ENCODE peak calls at places on chromosomes 7 and 10, in five cellular contexts. I is fibroblast of mammary gland, C is heart left ventricle, B is keratinocyte, J is coronary artery. Q is an unnamed sample.

GRCh38 chr10:78891741-78892140 is 177.0 kb upstream of the ZMIZ1 start:
- DNase-seq in I (no peak), B (no peak), C (no peak), J (peak; percentile 26), Q (no peak)

GRCh38 chr10:12875100-12875499 is 126.4 kb downstream of the CCDC3 start:
- DNase-seq in I (no peak), J (no peak), B (no peak), C (no peak), Q (no peak)

GRCh38 chr7:64307254-64308018 is 6.3 kb upstream of the ZNF736 start:
- DNase-seq in B (no peak), J (peak; percentile 98), C (peak; percentile 91), I (peak; percentile 81), Q (peak; percentile 35)

GRCh38 chr10:677038-677437 is 12.4 kb downstream of the DIP2C start:
- DNase-seq in I (no peak), B (no peak), J (no peak), C (no peak), Q (no peak)

GRCh38 chr7:27487509-27487908 is 175.2 kb downstream of the HIBADH start:
- DNase-seq in B (no peak), I (no peak), C (no peak), J (no peak), Q (no peak)

GRCh38 chr7:137772221-137772620 is 74.6 kb downstream of the DGKI start:
- DNase-seq in J (no peak), B (no peak), I (peak; percentile 44), C (no peak), Q (no peak)

GRCh38 chr10:93413252-93413689 is 68.9 kb downstream of the MYOF start:
- DNase-seq in I (no peak), B (no peak), J (no peak), C (no peak), Q (no peak)

GRCh38 chr7:102095933-102096332 is 190.7 kb upstream of the SH2B2 start:
- DNase-seq in J (no peak), I (no peak), B (no peak), C (no peak), Q (no peak)

GRCh38 chr10:29254123-29255046 is 34.5 kb upstream of the LYZL1 start:
- DNase-seq in B (no peak), I (no peak), C (no peak), J (no peak), Q (no peak)

GRCh38 chr7:36037121-36037662 is 115.9 kb upstream of the EEPD1 start:
- DNase-seq in J (no peak), B (peak; percentile 53), C (peak; percentile 73), I (peak; percentile 76), Q (peak; percentile 59)

GRCh38 chr7:121446526-121446925 is 50.4 kb upstream of the FAM3C start:
- DNase-seq in I (no peak), C (no peak), B (no peak), J (no peak), Q (no peak)

GRCh38 chr7:82331234-82331633 is 112.3 kb downstream of the CACNA2D1 start:
- DNase-seq in B (no peak), C (no peak), J (no peak), I (no peak), Q (no peak)

GRCh38 chr10:13234172-13234571 is at the start of gene UCMA:
- DNase-seq in I (no peak), C (no peak), B (no peak), J (peak; percentile 61), Q (no peak)

GRCh38 chr7:144531181-144531580 is 127.7 kb upstream of the NOBOX start:
- DNase-seq in J (no peak), I (peak; percentile 42), B (no peak), C (no peak), Q (no peak)

GRCh38 chr10:101576229-101576863 is 11.7 kb downstream of the POLL start:
- DNase-seq in C (no peak), B (no peak), I (peak; percentile 45), J (no peak), Q (no peak)

GRCh38 chr7:99146979-99147378 is 3.1 kb upstream of the SMURF1 start:
- DNase-seq in B (no peak), C (no peak), I (no peak), J (no peak), Q (no peak)

GRCh38 chr10:93115661-93116383 is 42.1 kb downstream of the CYP26A1 start:
- DNase-seq in B (peak; percentile 4), C (peak; percentile 55), J (no peak), I (peak; percentile 60), Q (no peak)

GRCh38 chr10:75475470-75476182 is 44.2 kb downstream of the LRMDA start:
- DNase-seq in I (peak; percentile 72), J (no peak), C (no peak), B (no peak), Q (no peak)

DNA sequence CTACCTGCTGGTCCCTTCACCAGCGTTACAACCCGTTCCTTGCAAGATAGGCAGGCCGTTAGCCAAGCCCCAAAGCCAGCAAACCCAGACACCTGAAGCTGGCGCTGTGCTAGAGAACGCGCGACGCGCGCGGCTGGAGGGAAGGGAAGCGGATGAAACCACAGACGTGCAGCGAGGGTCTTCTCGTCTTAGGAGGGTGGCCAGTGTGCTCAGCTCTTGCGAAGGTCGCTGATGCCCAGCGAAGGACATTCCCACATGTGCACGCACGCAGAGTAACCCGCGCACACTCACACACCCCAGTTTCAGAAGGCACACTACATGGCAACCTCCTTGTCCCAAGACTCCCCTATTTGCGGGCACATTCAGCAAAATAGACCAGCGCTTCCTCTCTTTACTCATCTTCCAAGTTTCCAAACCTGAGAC is 941 bp downstream of the TMEM26 start:
- DNase-seq in B (no peak), C (no peak), J (no peak), I (peak; percentile 15), Q (no peak)
- H3K4me3 ChIP-seq in B (no peak overlapping the region), C (peak overlapping the region; percentile 74), J (peak overlapping the region; percentile 71), I (peak overlapping the region; percentile 62), Q (peak overlapping the region; percentile 62)

GRCh38 chr7:400901-401485 is 111.0 kb downstream of the FOXL3 start:
- DNase-seq in B (no peak), J (peak; percentile 45), I (no peak), C (no peak), Q (no peak)
- H3K4me3 ChIP-seq in B (no peak overlapping the region), J (no peak overlapping the region), I (no peak overlapping the region), C (no peak overlapping the region), Q (no peak overlapping the region)

GRCh38 chr7:583410-584121 is 63.9 kb upstream of the PDGFA start:
- DNase-seq in B (no peak), I (no peak), J (no peak), C (no peak), Q (no peak)
- H3K4me3 ChIP-seq in B (no peak overlapping the region), I (no peak overlapping the region), J (no peak overlapping the region), C (no peak overlapping the region), Q (no peak overlapping the region)

GRCh38 chr10:104643023-104643663 is 2.1 kb downstream of the SORCS3 start:
- DNase-seq in J (no peak), I (no peak), B (no peak), C (no peak), Q (no peak)
- H3K4me3 ChIP-seq in J (peak overlapping the region; percentile 59), I (no peak overlapping the region), B (no peak overlapping the region), C (no peak overlapping the region), Q (no peak overlapping the region)

Q was measured in skeletal muscle cell.